ENCODE peak calls at places on chromosomes 4 and X, in seven cellular contexts. One of them, this sample, is unnamed.
A peak's percentile ranks its signal among the peaks of the same experiment; 100 is the strongest.

GRCh38 chrX:56745019-56745418 is 16.0 kb downstream of the NBDY start:
- DNase-seq in GM12878: no peak
- DNase-seq in HCT116: peak; percentile 50
- DNase-seq in H1: no peak
- DNase-seq in K562: no peak
- DNase-seq in HepG2: peak; percentile 37
- DNase-seq in SK-N-SH: no peak
- DNase-seq in this sample: no peak

GRCh38 chrX:97790850-97791249 is 907.1 kb downstream of the RPA4 start:
- DNase-seq in H1: no peak
- DNase-seq in HCT116: no peak
- DNase-seq in GM12878: no peak
- DNase-seq in SK-N-SH: no peak
- DNase-seq in HepG2: no peak
- DNase-seq in K562: no peak
- DNase-seq in this sample: no peak

GRCh38 chrX:130566028-130566683 is 164.4 kb downstream of the RBMX2 start:
- DNase-seq in H1: no peak
- DNase-seq in SK-N-SH: no peak
- DNase-seq in HepG2: no peak
- DNase-seq in GM12878: no peak
- DNase-seq in HCT116: no peak
- DNase-seq in K562: no peak
- DNase-seq in this sample: no peak

GRCh38 chrX:123277347-123277746 is 93.3 kb downstream of the GRIA3 start:
- DNase-seq in GM12878: no peak
- DNase-seq in HepG2: no peak
- DNase-seq in SK-N-SH: no peak
- DNase-seq in K562: no peak
- DNase-seq in H1: no peak
- DNase-seq in HCT116: no peak
- DNase-seq in this sample: no peak

GRCh38 chrX:48968377-48968776 is 3.3 kb downstream of the KCND1 start:
- DNase-seq in GM12878: no peak
- DNase-seq in HCT116: no peak
- DNase-seq in HepG2: no peak
- DNase-seq in H1: no peak
- DNase-seq in K562: no peak
- DNase-seq in SK-N-SH: no peak
- DNase-seq in this sample: no peak

GRCh38 chrX:108186811-108187210 is 95.2 kb downstream of the ATG4A start:
- DNase-seq in SK-N-SH: no peak
- DNase-seq in H1: no peak
- DNase-seq in HCT116: peak; percentile 46
- DNase-seq in HepG2: peak; percentile 36
- DNase-seq in GM12878: no peak
- DNase-seq in K562: no peak
- DNase-seq in this sample: no peak

GRCh38 chrX:69503835-69504625 is at the start of gene NALF2:
- DNase-seq in HCT116: peak; percentile 37
- DNase-seq in K562: peak; percentile 24
- DNase-seq in H1: peak; percentile 72
- DNase-seq in SK-N-SH: peak; percentile 86
- DNase-seq in HepG2: peak; percentile 59
- DNase-seq in GM12878: no peak
- DNase-seq in this sample: peak; percentile 74

GRCh38 chr4:90419124-90419711 is 292.0 kb downstream of the CCSER1 start:
- DNase-seq in GM12878: no peak
- DNase-seq in H1: no peak
- DNase-seq in HepG2: peak; percentile 16
- DNase-seq in K562: peak; percentile 1
- DNase-seq in SK-N-SH: peak; percentile 52
- DNase-seq in HCT116: peak; percentile 3
- DNase-seq in this sample: peak; percentile 11

GRCh38 chr4:137069473-137069872 is 462.8 kb downstream of the PCDH18 start:
- DNase-seq in GM12878: no peak
- DNase-seq in SK-N-SH: no peak
- DNase-seq in HepG2: no peak
- DNase-seq in K562: no peak
- DNase-seq in H1: no peak
- DNase-seq in HCT116: no peak
- DNase-seq in this sample: no peak

GRCh38 chr4:111510535-111510934 is 634.7 kb upstream of the FAM241A start:
- DNase-seq in HepG2: no peak
- DNase-seq in HCT116: no peak
- DNase-seq in K562: no peak
- DNase-seq in GM12878: no peak
- DNase-seq in SK-N-SH: no peak
- DNase-seq in H1: no peak
- DNase-seq in this sample: no peak

GRCh38 chr4:87029356-87029755 is 94.5 kb downstream of the AFF1 start:
- DNase-seq in SK-N-SH: no peak
- DNase-seq in K562: no peak
- DNase-seq in HepG2: no peak
- DNase-seq in H1: no peak
- DNase-seq in GM12878: no peak
- DNase-seq in HCT116: no peak
- DNase-seq in this sample: no peak

GRCh38 chr4:10296730-10297129 is 160.5 kb downstream of the ZNF518B start:
- DNase-seq in H1: no peak
- DNase-seq in HepG2: no peak
- DNase-seq in GM12878: no peak
- DNase-seq in K562: no peak
- DNase-seq in SK-N-SH: no peak
- DNase-seq in HCT116: no peak
- DNase-seq in this sample: no peak

GRCh38 chrX:30572004-30572403 is 5.6 kb downstream of the TASL start:
- DNase-seq in K562: no peak
- DNase-seq in HCT116: no peak
- DNase-seq in HepG2: peak; percentile 18
- DNase-seq in GM12878: peak; percentile 51
- DNase-seq in SK-N-SH: no peak
- DNase-seq in H1: no peak
- DNase-seq in this sample: no peak

GRCh38 chr4:79421483-79421882 is 13.5 kb upstream of the GK2 start:
- DNase-seq in HepG2: no peak
- DNase-seq in GM12878: no peak
- DNase-seq in SK-N-SH: no peak
- DNase-seq in HCT116: no peak
- DNase-seq in H1: no peak
- DNase-seq in K562: no peak
- DNase-seq in this sample: no peak

GRCh38 chrX:10193587-10193986 is 36.8 kb downstream of the CLCN4 start:
- DNase-seq in K562: no peak
- DNase-seq in H1: no peak
- DNase-seq in HCT116: no peak
- DNase-seq in HepG2: no peak
- DNase-seq in GM12878: no peak
- DNase-seq in SK-N-SH: no peak
- DNase-seq in this sample: no peak

GRCh38 chrX:45765726-45766125 is 565.0 kb upstream of the DIPK2B start:
- DNase-seq in H1: no peak
- DNase-seq in GM12878: no peak
- DNase-seq in SK-N-SH: no peak
- DNase-seq in HCT116: no peak
- DNase-seq in K562: no peak
- DNase-seq in HepG2: no peak
- DNase-seq in this sample: no peak

GRCh38 chr4:184310171-184310567 is 92.5 kb upstream of the ENPP6 start:
- DNase-seq in HepG2: no peak
- DNase-seq in HCT116: no peak
- DNase-seq in SK-N-SH: no peak
- DNase-seq in K562: peak; percentile 39
- DNase-seq in H1: peak; percentile 52
- DNase-seq in GM12878: no peak
- DNase-seq in this sample: peak; percentile 91

GRCh38 chrX:123976671-123977316 is 15.3 kb downstream of the STAG2 start:
- DNase-seq in HepG2: peak; percentile 31
- DNase-seq in H1: no peak
- DNase-seq in K562: peak; percentile 53
- DNase-seq in HCT116: no peak
- DNase-seq in GM12878: no peak
- DNase-seq in SK-N-SH: peak; percentile 23
- DNase-seq in this sample: peak; percentile 48

GRCh38 chr4:30717208-30718020 is 2.8 kb upstream of the PCDH7 start:
- DNase-seq in H1: peak; percentile 84
- DNase-seq in HepG2: no peak
- DNase-seq in K562: no peak
- DNase-seq in HCT116: no peak
- DNase-seq in GM12878: no peak
- DNase-seq in SK-N-SH: peak; percentile 42
- DNase-seq in this sample: peak; percentile 36

GRCh38 chr4:8153441-8153840 is 5.2 kb downstream of the ABLIM2 start:
- DNase-seq in HepG2: no peak
- DNase-seq in K562: no peak
- DNase-seq in GM12878: no peak
- DNase-seq in SK-N-SH: no peak
- DNase-seq in HCT116: no peak
- DNase-seq in H1: no peak
- DNase-seq in this sample: no peak

GRCh38 chr4:167622481-167623240 is 388.4 kb upstream of the SPOCK3 start:
- DNase-seq in HCT116: peak; percentile 46
- DNase-seq in GM12878: no peak
- DNase-seq in SK-N-SH: peak; percentile 53
- DNase-seq in H1: peak; percentile 81
- DNase-seq in HepG2: peak; percentile 10
- DNase-seq in K562: peak; percentile 50
- DNase-seq in this sample: peak; percentile 71

GRCh38 chr4:39446483-39446841 is 12.3 kb downstream of the RPL9 start:
- DNase-seq in H1: no peak
- DNase-seq in GM12878: no peak
- DNase-seq in HCT116: no peak
- DNase-seq in HepG2: no peak
- DNase-seq in SK-N-SH: no peak
- DNase-seq in K562: no peak
- DNase-seq in this sample: no peak

GRCh38 chr4:61714387-61714890 is 514.3 kb downstream of the ADGRL3 start:
- DNase-seq in H1: no peak
- DNase-seq in HepG2: no peak
- DNase-seq in K562: no peak
- DNase-seq in HCT116: no peak
- DNase-seq in SK-N-SH: no peak
- DNase-seq in GM12878: no peak
- DNase-seq in this sample: no peak

GRCh38 chr4:22695011-22695410 is 2.3 kb downstream of the GBA3 start:
- DNase-seq in SK-N-SH: no peak
- DNase-seq in HCT116: no peak
- DNase-seq in GM12878: no peak
- DNase-seq in K562: no peak
- DNase-seq in H1: no peak
- DNase-seq in HepG2: no peak
- DNase-seq in this sample: no peak

GRCh38 chr4:105520819-105521790 is 31.3 kb upstream of the ARHGEF38 start:
- DNase-seq in GM12878: peak; percentile 15
- DNase-seq in SK-N-SH: peak; percentile 69
- DNase-seq in HepG2: peak; percentile 35
- DNase-seq in K562: peak; percentile 58
- DNase-seq in H1: no peak
- DNase-seq in HCT116: peak; percentile 32
- DNase-seq in this sample: no peak

DNA sequence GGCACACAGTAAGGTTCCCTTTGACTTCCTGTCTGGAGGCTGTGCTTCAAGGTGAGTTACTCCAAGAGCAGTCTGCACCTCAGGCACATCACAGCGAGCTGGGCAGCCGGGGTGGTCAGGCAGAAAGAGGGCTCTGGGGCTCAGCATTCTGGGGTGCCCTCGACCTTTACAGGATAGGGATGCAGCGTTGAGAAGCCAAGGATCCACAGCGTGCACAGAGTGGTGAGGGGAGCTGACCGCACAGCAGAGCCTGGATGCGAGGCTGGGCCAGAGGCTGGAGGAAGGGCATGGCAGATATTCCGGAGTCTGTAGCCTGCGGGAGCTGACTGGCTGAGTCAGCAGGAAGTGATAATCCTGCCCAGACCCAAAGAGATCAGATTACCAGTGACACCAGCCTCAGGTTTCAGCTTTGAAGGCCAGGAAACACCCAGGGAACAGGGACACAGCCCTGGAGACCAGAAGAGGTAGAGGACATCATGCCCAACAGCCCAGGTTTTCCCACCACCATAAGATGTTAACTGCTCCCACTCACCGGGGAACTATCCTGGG is 38.4 kb upstream of the PDLIM3 start:
- DNase-seq in H1: peak; percentile 57
- DNase-seq in SK-N-SH: peak; percentile 36
- DNase-seq in K562: peak; percentile 80
- DNase-seq in GM12878: no peak
- DNase-seq in HCT116: peak; percentile 91
- DNase-seq in HepG2: peak; percentile 58
- DNase-seq in this sample: no peak
- TF ChIP-seq JUND in H1: peak; percentile 39
- TF ChIP-seq JUND in SK-N-SH: peak; percentile 46
- TF ChIP-seq JUND in K562: peak; percentile 90
- TF ChIP-seq JUND in GM12878: no peak
- TF ChIP-seq JUND in HCT116: peak; percentile 80
- TF ChIP-seq JUND in HepG2: no peak
- TF ChIP-seq JUND in this sample: no peak

GRCh38 chr4:145248502-145248901 is 68.1 kb upstream of the OTUD4 start:
- DNase-seq in HepG2: no peak
- DNase-seq in HCT116: no peak
- DNase-seq in H1: no peak
- DNase-seq in K562: no peak
- DNase-seq in SK-N-SH: no peak
- DNase-seq in GM12878: no peak
- DNase-seq in this sample: no peak

GRCh38 chr4:145248971-145249370 is 68.6 kb upstream of the OTUD4 start:
- DNase-seq in K562: no peak
- DNase-seq in SK-N-SH: no peak
- DNase-seq in GM12878: no peak
- DNase-seq in HepG2: no peak
- DNase-seq in HCT116: no peak
- DNase-seq in H1: no peak
- DNase-seq in this sample: no peak
- TF ChIP-seq JUND in K562: no peak
- TF ChIP-seq JUND in SK-N-SH: no peak
- TF ChIP-seq JUND in GM12878: no peak
- TF ChIP-seq JUND in HepG2: no peak
- TF ChIP-seq JUND in HCT116: no peak
- TF ChIP-seq JUND in H1: no peak
- TF ChIP-seq JUND in this sample: no peak

DNA sequence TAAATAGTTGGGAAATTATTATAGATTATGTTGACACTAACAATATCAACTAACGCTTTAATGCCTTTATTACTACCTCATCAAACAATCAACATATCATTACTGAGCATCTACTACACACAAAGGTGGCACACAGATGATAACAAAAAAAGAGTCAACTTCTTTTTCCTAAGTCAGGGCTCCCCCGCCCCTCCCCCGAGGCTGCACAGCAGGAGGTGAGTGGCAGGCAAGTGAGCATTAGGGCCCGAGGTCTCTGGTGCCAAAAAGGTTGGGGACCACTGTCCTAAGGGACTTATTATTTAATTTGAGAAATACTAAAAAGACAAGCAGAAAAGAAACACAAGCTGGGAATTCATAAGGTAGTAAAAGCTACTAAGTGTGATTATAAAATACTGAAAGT is 50.3 kb upstream of the MCF2 start:
- DNase-seq in H1: peak; percentile 49
- DNase-seq in K562: peak; percentile 38
- DNase-seq in GM12878: no peak
- DNase-seq in SK-N-SH: no peak
- DNase-seq in HepG2: no peak
- DNase-seq in HCT116: no peak
- DNase-seq in this sample: no peak
- TF ChIP-seq JUND in H1: no peak
- TF ChIP-seq JUND in K562: no peak
- TF ChIP-seq JUND in GM12878: no peak
- TF ChIP-seq JUND in SK-N-SH: no peak
- TF ChIP-seq JUND in HepG2: no peak
- TF ChIP-seq JUND in HCT116: no peak
- TF ChIP-seq JUND in this sample: no peak

GRCh38 chr4:25953740-25954139 is 39.7 kb downstream of the SMIM20 start:
- DNase-seq in GM12878: no peak
- DNase-seq in K562: no peak
- DNase-seq in HepG2: peak; percentile 21
- DNase-seq in HCT116: peak; percentile 79
- DNase-seq in H1: no peak
- DNase-seq in SK-N-SH: no peak
- DNase-seq in this sample: no peak
- TF ChIP-seq JUND in GM12878: no peak
- TF ChIP-seq JUND in K562: no peak
- TF ChIP-seq JUND in HepG2: no peak
- TF ChIP-seq JUND in HCT116: peak; percentile 66
- TF ChIP-seq JUND in H1: no peak
- TF ChIP-seq JUND in SK-N-SH: no peak
- TF ChIP-seq JUND in this sample: no peak